ENCODE peak calls at places on chromosomes 4 and X, in eight cellular contexts. S is RWPE1; Q is activated CD4-positive, alpha-beta memory T cell treated with anti-CD3 and anti-CD28 coated beads, Interleukin-2, amount 10 ng/mL, durations not matched to agents 7 days and 5 days; M is PC-3; B is ELF-1; C is NCI-H2081; W is body of pancreas; A is foreskin fibroblast. P is an unnamed sample.

GRCh38 chr4:54657194-54657555 is 582 bp upstream of the KIT start:
- DNase-seq in B (no peak), M (no peak), A (no peak), W (peak; percentile 10), S (no peak), Q (no peak), C (peak; percentile 36), P (peak; percentile 77)

GRCh38 chrX:97743014-97743413 is 859.3 kb downstream of the RPA4 start:
- DNase-seq in C (no peak), S (no peak), W (peak; percentile 7), B (no peak), Q (no peak), M (no peak), A (no peak), P (no peak)

GRCh38 chr4:145934434-145935047 is 4.1 kb downstream of the ZNF827 start:
- DNase-seq in A (no peak), C (no peak), W (no peak), S (no peak), B (no peak), Q (no peak), M (no peak), P (no peak)

GRCh38 chr4:153296424-153296823 is 48.1 kb upstream of the MND1 start:
- DNase-seq in C (no peak), A (peak; percentile 79), B (no peak), S (peak; percentile 36), W (no peak), Q (no peak), M (no peak), P (peak; percentile 47)

GRCh38 chrX:40169193-40170086 is 71.7 kb upstream of the BCOR start:
- DNase-seq in A (peak; percentile 68), S (no peak), M (peak; percentile 85), W (peak; percentile 63), C (peak; percentile 87), B (peak; percentile 95), Q (peak; percentile 88), P (peak; percentile 92)

GRCh38 chr4:22595684-22596083 is 79.8 kb upstream of the ADGRA3 start:
- DNase-seq in C (no peak), Q (no peak), A (no peak), B (no peak), M (no peak), S (no peak), W (no peak), P (no peak)

GRCh38 chr4:55125087-55125721 is at the start of gene KDR:
- DNase-seq in S (peak; percentile 27), W (peak; percentile 5), A (peak; percentile 62), B (peak; percentile 68), Q (no peak), C (peak; percentile 24), M (peak; percentile 29), P (peak; percentile 95)

GRCh38 chr4:88033309-88033708 is 25.9 kb downstream of the PKD2 start:
- DNase-seq in A (peak; percentile 75), B (peak; percentile 14), M (peak; percentile 74), C (peak; percentile 22), S (peak; percentile 44), W (peak; percentile 59), Q (peak; percentile 33), P (peak; percentile 32)

GRCh38 chr4:158065176-158065575 is 107.6 kb downstream of the GASK1B start:
- DNase-seq in M (peak; percentile 6), W (peak; percentile 17), B (no peak), Q (no peak), S (no peak), C (no peak), A (no peak), P (no peak)

GRCh38 chr4:7635435-7635834 is 200.7 kb upstream of the PSAPL1 start:
- DNase-seq in S (no peak), W (no peak), B (no peak), M (no peak), A (no peak), C (no peak), Q (no peak), P (no peak)

GRCh38 chrX:24494544-24495113 is 29.5 kb downstream of the PDK3 start:
- DNase-seq in B (no peak), C (peak; percentile 44), W (peak; percentile 62), S (peak; percentile 61), M (peak; percentile 91), Q (no peak), A (peak; percentile 49), P (no peak)

GRCh38 chr4:1879491-1879890 is 8.3 kb downstream of the NSD2 start:
- DNase-seq in B (no peak), C (no peak), W (no peak), A (peak; percentile 50), S (no peak), M (no peak), Q (no peak), P (no peak)

P was measured in H7.